ENCODE peak calls at places on chromosomes 11 and 22, in five cellular contexts. L, U, P, D and G are unnamed samples.

GRCh38 chr11:73406131-73406530 is 29.9 kb downstream of the RELT start:
- DNase-seq in U (no peak), P (no peak), D (no peak), L (no peak), G (no peak)

GRCh38 chr11:69922015-69922595 is 102.9 kb upstream of the FGF3 start:
- DNase-seq in U (no peak), L (no peak), D (peak; percentile 64), P (no peak), G (no peak)

GRCh38 chr22:48198489-48199459 is 1436.3 kb downstream of the TBC1D22A start:
- DNase-seq in D (no peak), L (no peak), P (no peak), U (no peak), G (no peak)

GRCh38 chr11:118996926-118997626 is 862 bp upstream of the CENATAC start:
- DNase-seq in L (peak; percentile 22), U (no peak), P (no peak), D (no peak), G (no peak)

GRCh38 chr22:24550028-24550901 is 4.7 kb downstream of the GUCD1 start:
- DNase-seq in D (no peak), L (no peak), P (no peak), U (peak; percentile 69), G (no peak)

GRCh38 chr11:128757235-128757711 is 63.4 kb downstream of the FLI1 start:
- DNase-seq in U (peak; percentile 69), L (peak; percentile 75), P (no peak), D (no peak), G (no peak)

GRCh38 chr11:99148352-99148751 is 127.6 kb downstream of the CNTN5 start:
- DNase-seq in D (no peak), P (no peak), L (no peak), U (no peak), G (no peak)

GRCh38 chr22:48523761-48524160 is 1303.9 kb downstream of the BRD1 start:
- DNase-seq in U (no peak), P (no peak), L (no peak), D (no peak), G (no peak)

GRCh38 chr11:72814831-72815618 is 814 bp downstream of the ATG16L2 start:
- DNase-seq in U (peak; percentile 56), L (peak; percentile 87), D (peak; percentile 78), P (no peak), G (no peak)

GRCh38 chr11:353315-353857 is 15.9 kb upstream of the B4GALNT4 start:
- DNase-seq in D (peak; percentile 88), U (peak; percentile 73), P (peak; percentile 84), L (peak; percentile 49), G (no peak)

GRCh38 chr22:24706050-24706449 is 68.5 kb downstream of the PIWIL3 start:
- DNase-seq in P (no peak), D (no peak), L (peak; percentile 40), U (no peak), G (no peak)

GRCh38 chr11:70466154-70466553 is 67.8 kb downstream of the CTTN start:
- DNase-seq in L (no peak), U (no peak), P (no peak), D (no peak), G (no peak)

GRCh38 chr11:1765871-1766718 is 2.4 kb upstream of the CTSD start:
- DNase-seq in U (no peak), L (no peak), D (peak; percentile 61), P (no peak), G (no peak)

DNA sequence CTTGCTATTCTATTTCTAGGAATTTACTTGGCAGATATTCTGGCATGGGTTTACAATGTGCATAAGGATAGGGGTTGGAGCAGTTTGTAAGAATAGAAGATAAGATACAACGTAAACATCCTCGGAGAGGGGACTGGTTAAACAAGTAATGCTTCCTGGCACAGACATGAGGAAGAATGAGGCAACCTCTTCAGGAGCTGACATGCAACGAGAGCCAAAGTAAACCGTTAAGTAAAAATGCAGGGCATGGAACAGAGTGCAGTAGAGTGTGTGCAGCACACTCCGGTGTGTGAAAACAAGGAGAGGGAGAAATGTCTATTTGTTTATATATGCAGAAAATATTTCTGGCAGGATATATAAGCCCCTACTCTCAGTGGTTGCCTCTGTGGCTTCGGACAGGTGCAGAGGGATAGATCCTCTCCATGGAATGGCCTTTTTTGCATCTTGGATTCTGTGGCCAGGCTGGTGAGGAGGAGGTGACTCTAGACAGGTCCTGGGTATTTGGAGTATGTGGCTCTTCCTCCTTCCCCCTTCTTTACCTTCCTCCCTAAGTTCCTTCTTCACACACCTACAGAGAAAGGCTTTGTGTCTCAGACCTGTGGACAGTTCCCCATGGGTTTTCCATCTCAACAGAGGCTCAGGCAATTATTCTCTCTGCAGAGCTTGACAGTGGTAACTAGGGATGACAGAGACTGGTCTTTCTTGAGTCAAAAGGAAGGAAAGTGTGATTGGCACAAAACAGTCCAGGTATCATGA is 2.5 kb downstream of the RAB36 start:
- DNase-seq in D (no peak), P (peak; percentile 55), L (peak; percentile 40), U (no peak), G (no peak)
- TF ChIP-seq POLR2AphosphoS5 in D (no peak), P (peak; percentile 57), L (no peak), U (no peak), G (no peak)

GRCh38 chr11:11959601-11960000 is 48.8 kb downstream of the DKK3 start:
- DNase-seq in U (no peak), L (no peak), D (no peak), P (no peak), G (no peak)

GRCh38 chr11:11958403-11958802 is 50.0 kb downstream of the DKK3 start:
- DNase-seq in U (no peak), L (no peak), P (no peak), D (no peak), G (no peak)

GRCh38 chr11:11963842-11964773 is 44.3 kb downstream of the DKK3 start:
- DNase-seq in D (no peak), L (no peak), P (no peak), U (no peak), G (no peak)

GRCh38 chr11:11961399-11962028 is 46.9 kb downstream of the DKK3 start:
- DNase-seq in L (no peak), P (no peak), D (no peak), U (no peak), G (no peak)

DNA sequence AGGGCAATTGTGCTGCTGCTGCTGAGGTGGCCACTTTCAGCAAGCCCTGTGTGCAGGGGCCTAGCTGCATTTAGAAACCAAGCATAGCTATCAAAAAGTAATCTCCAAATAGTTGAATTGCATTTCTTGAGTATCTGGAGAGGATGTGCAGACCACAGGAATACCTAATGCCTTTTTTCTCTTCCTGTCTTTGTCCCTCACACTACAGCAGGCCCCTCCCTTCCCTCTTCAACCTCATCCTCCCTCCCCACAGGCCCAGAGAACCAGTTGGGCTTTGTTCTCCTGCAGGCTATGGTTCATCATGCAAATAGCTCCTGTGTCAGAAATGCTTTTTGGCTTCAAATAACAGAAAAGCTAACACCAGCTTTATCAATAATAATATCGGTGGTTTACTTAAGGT is 47.7 kb downstream of the DKK3 start:
- DNase-seq in U (no peak), P (no peak), D (no peak), L (no peak), G (no peak)
- H3K4me3 ChIP-seq in U (no peak overlapping the region), P (no peak overlapping the region), D (no peak overlapping the region), L (no peak overlapping the region), G (no peak overlapping the region)

DNA sequence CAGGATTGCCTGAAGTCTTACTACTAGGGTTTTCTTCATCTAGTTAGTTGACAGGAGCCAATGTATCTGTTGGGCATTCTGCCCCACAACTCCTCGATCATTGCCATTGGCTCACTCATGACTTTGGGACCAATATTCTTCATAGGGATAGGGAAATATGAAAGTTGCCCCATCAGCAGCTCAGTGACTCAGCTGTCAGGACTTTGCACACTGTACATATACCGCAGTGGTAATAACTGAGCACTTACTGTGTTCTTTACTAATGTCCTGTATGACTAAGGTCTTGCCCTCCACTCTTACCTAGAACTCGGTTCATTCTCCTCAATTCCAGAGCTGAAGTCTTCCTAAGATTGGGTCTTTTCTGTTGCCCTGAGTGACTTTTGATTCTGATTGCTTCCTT is 46.8 kb upstream of the PGR start:
- DNase-seq in L (no peak), P (no peak), D (no peak), U (no peak), G (no peak)
- TF ChIP-seq POLR2AphosphoS5 in L (no peak), P (no peak), D (no peak), U (no peak), G (no peak)

GRCh38 chr11:2778630-2779498 is 79.1 kb upstream of the KCNQ1OT1 start:
- DNase-seq in P (peak; percentile 81), U (peak; percentile 86), L (peak; percentile 41), D (peak; percentile 77), G (no peak)
- H3K4me3 ChIP-seq in P (peak overlapping the region; percentile 15), U (peak overlapping the region; percentile 12), L (no peak overlapping the region), D (no peak overlapping the region), G (no peak overlapping the region)

GRCh38 chr11:5224538-5225479 is 2.1 kb downstream of the HBB start:
- DNase-seq in U (no peak), L (no peak), D (no peak), P (no peak), G (no peak)
- TF ChIP-seq POLR2AphosphoS5 in U (no peak), L (no peak), D (no peak), P (no peak), G (no peak)

GRCh38 chr11:102118937-102119336 is 8.7 kb downstream of the YAP1 start:
- DNase-seq in U (no peak), D (no peak), P (no peak), L (no peak), G (no peak)
- H3K4me3 ChIP-seq in U (no peak overlapping the region), D (no peak overlapping the region), P (no peak overlapping the region), L (no peak overlapping the region), G (no peak overlapping the region)

DNA sequence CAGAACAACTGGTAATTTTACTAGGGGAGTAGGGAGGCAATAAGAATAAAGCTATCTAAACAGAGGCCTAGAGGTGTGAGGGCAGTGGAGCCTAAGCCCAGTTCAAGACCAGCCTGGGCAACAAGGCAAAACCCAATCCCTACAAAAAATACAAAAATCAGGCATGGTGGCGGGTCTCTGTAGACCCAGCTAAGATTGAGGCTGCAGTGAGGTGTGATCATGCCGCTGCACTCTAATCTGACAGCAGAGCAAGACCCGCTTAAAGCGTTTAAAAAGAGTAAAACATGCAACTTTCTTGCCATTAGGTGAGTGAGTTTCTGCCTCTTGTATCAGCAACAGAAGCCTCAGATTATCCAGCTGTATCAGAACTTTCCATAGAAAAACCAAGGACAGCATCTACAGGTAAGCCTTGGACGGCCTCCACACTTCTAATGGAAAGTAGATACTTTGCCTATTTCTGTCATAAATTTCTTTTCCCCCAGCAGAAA is 12.1 kb downstream of the TAF1D start:
- DNase-seq in P (no peak), D (no peak), U (no peak), L (no peak), G (no peak)
- TF ChIP-seq POLR2AphosphoS5 in P (no peak), D (no peak), U (no peak), L (peak; percentile 38), G (peak; percentile 17)

DNA sequence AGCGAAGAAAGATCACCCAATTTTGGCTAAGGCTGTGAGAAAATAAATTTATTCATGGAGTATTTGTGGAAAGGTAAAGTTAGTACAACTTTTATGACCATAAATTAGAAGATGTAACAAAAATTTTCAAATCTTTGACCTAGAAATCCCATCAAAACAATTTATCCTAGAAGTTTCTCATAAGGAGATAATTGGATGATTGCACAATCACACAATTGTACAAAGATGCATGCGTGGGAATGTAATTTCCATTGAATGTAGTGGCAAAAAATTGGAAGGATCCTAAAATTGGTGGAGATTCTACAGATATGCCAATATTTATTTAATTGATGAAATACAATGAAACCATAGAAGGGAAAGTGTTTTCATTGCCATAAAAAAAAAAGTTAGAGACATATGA is 11.6 kb downstream of the SRPRA start:
- DNase-seq in P (no peak), L (no peak), D (no peak), U (no peak), G (no peak)
- H3K4me3 ChIP-seq in P (no peak overlapping the region), L (no peak overlapping the region), D (no peak overlapping the region), U (no peak overlapping the region), G (no peak overlapping the region)

GRCh38 chr11:112292785-112293407 is 32.2 kb upstream of the PLET1 start:
- DNase-seq in L (peak; percentile 76), P (peak; percentile 80), D (peak; percentile 72), U (no peak), G (peak; percentile 88)
- TF ChIP-seq POLR2AphosphoS5 in L (no peak), P (no peak), D (no peak), U (no peak), G (no peak)